ENCODE peak calls at places on chromosomes 13 and 19, in six cellular contexts. One of them, this sample, is unnamed.

GRCh38 chr13:32255744-32256120 is 59.4 kb downstream of the ZAR1L start:
- DNase-seq in astrocyte of the spinal cord: no peak
- DNase-seq in germinal center: no peak
- DNase-seq in kidney glomerular epithelial cell: no peak
- DNase-seq in activated CD8-positive, alpha-beta T cell treated with anti-CD3 and anti-CD28 coated beads, Interleukin-2, amount 10 ng/mL, durations not matched to agents 7 days and 5 days: no peak
- DNase-seq in Calu3: no peak
- DNase-seq in this sample: no peak

GRCh38 chr13:46367622-46368327 is 19.3 kb downstream of the RUBCNL start:
- DNase-seq in astrocyte of the spinal cord: peak; percentile 50
- DNase-seq in germinal center: no peak
- DNase-seq in kidney glomerular epithelial cell: no peak
- DNase-seq in activated CD8-positive, alpha-beta T cell treated with anti-CD3 and anti-CD28 coated beads, Interleukin-2, amount 10 ng/mL, durations not matched to agents 7 days and 5 days: no peak
- DNase-seq in Calu3: no peak
- DNase-seq in this sample: peak; percentile 45

GRCh38 chr13:36193151-36193855 is 21.1 kb downstream of the SOHLH2 start:
- DNase-seq in astrocyte of the spinal cord: peak; percentile 54
- DNase-seq in germinal center: no peak
- DNase-seq in kidney glomerular epithelial cell: peak; percentile 34
- DNase-seq in activated CD8-positive, alpha-beta T cell treated with anti-CD3 and anti-CD28 coated beads, Interleukin-2, amount 10 ng/mL, durations not matched to agents 7 days and 5 days: no peak
- DNase-seq in Calu3: no peak
- DNase-seq in this sample: peak; percentile 18

GRCh38 chr19:44282846-44283245 is 22.0 kb downstream of the ZNF235 start:
- DNase-seq in astrocyte of the spinal cord: no peak
- DNase-seq in germinal center: no peak
- DNase-seq in kidney glomerular epithelial cell: no peak
- DNase-seq in activated CD8-positive, alpha-beta T cell treated with anti-CD3 and anti-CD28 coated beads, Interleukin-2, amount 10 ng/mL, durations not matched to agents 7 days and 5 days: no peak
- DNase-seq in Calu3: no peak
- DNase-seq in this sample: no peak

GRCh38 chr13:26951581-26952177 is 191.1 kb upstream of the GPR12 start:
- DNase-seq in astrocyte of the spinal cord: no peak
- DNase-seq in germinal center: no peak
- DNase-seq in kidney glomerular epithelial cell: no peak
- DNase-seq in activated CD8-positive, alpha-beta T cell treated with anti-CD3 and anti-CD28 coated beads, Interleukin-2, amount 10 ng/mL, durations not matched to agents 7 days and 5 days: no peak
- DNase-seq in Calu3: no peak
- DNase-seq in this sample: no peak

GRCh38 chr13:97282705-97283104 is 60.6 kb downstream of the MBNL2 start:
- DNase-seq in astrocyte of the spinal cord: no peak
- DNase-seq in germinal center: no peak
- DNase-seq in kidney glomerular epithelial cell: no peak
- DNase-seq in activated CD8-positive, alpha-beta T cell treated with anti-CD3 and anti-CD28 coated beads, Interleukin-2, amount 10 ng/mL, durations not matched to agents 7 days and 5 days: no peak
- DNase-seq in Calu3: no peak
- DNase-seq in this sample: no peak

GRCh38 chr13:66501187-66501586 is 728.9 kb downstream of the PCDH9 start:
- DNase-seq in astrocyte of the spinal cord: peak; percentile 55
- DNase-seq in germinal center: no peak
- DNase-seq in kidney glomerular epithelial cell: peak; percentile 11
- DNase-seq in activated CD8-positive, alpha-beta T cell treated with anti-CD3 and anti-CD28 coated beads, Interleukin-2, amount 10 ng/mL, durations not matched to agents 7 days and 5 days: no peak
- DNase-seq in Calu3: no peak
- DNase-seq in this sample: no peak

GRCh38 chr19:4368128-4368820 is 24.9 kb downstream of the MPND start:
- DNase-seq in astrocyte of the spinal cord: no peak
- DNase-seq in germinal center: peak; percentile 28
- DNase-seq in kidney glomerular epithelial cell: no peak
- DNase-seq in activated CD8-positive, alpha-beta T cell treated with anti-CD3 and anti-CD28 coated beads, Interleukin-2, amount 10 ng/mL, durations not matched to agents 7 days and 5 days: no peak
- DNase-seq in Calu3: no peak
- DNase-seq in this sample: no peak

GRCh38 chr19:49492573-49493411 is 3.4 kb upstream of the RPS11 start:
- DNase-seq in astrocyte of the spinal cord: no peak
- DNase-seq in germinal center: no peak
- DNase-seq in kidney glomerular epithelial cell: no peak
- DNase-seq in activated CD8-positive, alpha-beta T cell treated with anti-CD3 and anti-CD28 coated beads, Interleukin-2, amount 10 ng/mL, durations not matched to agents 7 days and 5 days: no peak
- DNase-seq in Calu3: no peak
- DNase-seq in this sample: no peak

GRCh38 chr13:101917833-101918755 is 465.6 kb downstream of the ITGBL1 start:
- DNase-seq in astrocyte of the spinal cord: no peak
- DNase-seq in germinal center: no peak
- DNase-seq in kidney glomerular epithelial cell: no peak
- DNase-seq in activated CD8-positive, alpha-beta T cell treated with anti-CD3 and anti-CD28 coated beads, Interleukin-2, amount 10 ng/mL, durations not matched to agents 7 days and 5 days: no peak
- DNase-seq in Calu3: no peak
- DNase-seq in this sample: no peak

GRCh38 chr19:55642153-55643002 is 1.1 kb upstream of the ZNF581 start:
- DNase-seq in astrocyte of the spinal cord: no peak
- DNase-seq in germinal center: peak; percentile 38
- DNase-seq in kidney glomerular epithelial cell: no peak
- DNase-seq in activated CD8-positive, alpha-beta T cell treated with anti-CD3 and anti-CD28 coated beads, Interleukin-2, amount 10 ng/mL, durations not matched to agents 7 days and 5 days: peak; percentile 47
- DNase-seq in Calu3: peak; percentile 42
- DNase-seq in this sample: no peak

GRCh38 chr19:18445252-18445948 is 7.5 kb upstream of the ISYNA1 start:
- DNase-seq in astrocyte of the spinal cord: no peak
- DNase-seq in germinal center: no peak
- DNase-seq in kidney glomerular epithelial cell: no peak
- DNase-seq in activated CD8-positive, alpha-beta T cell treated with anti-CD3 and anti-CD28 coated beads, Interleukin-2, amount 10 ng/mL, durations not matched to agents 7 days and 5 days: no peak
- DNase-seq in Calu3: no peak
- DNase-seq in this sample: no peak

GRCh38 chr19:15180451-15181390 is 20.1 kb downstream of the NOTCH3 start:
- DNase-seq in astrocyte of the spinal cord: no peak
- DNase-seq in germinal center: no peak
- DNase-seq in kidney glomerular epithelial cell: peak; percentile 16
- DNase-seq in activated CD8-positive, alpha-beta T cell treated with anti-CD3 and anti-CD28 coated beads, Interleukin-2, amount 10 ng/mL, durations not matched to agents 7 days and 5 days: no peak
- DNase-seq in Calu3: no peak
- DNase-seq in this sample: no peak

GRCh38 chr13:48400090-48400694 is 12.7 kb downstream of the LPAR6 start:
- DNase-seq in astrocyte of the spinal cord: peak; percentile 22
- DNase-seq in germinal center: no peak
- DNase-seq in kidney glomerular epithelial cell: no peak
- DNase-seq in activated CD8-positive, alpha-beta T cell treated with anti-CD3 and anti-CD28 coated beads, Interleukin-2, amount 10 ng/mL, durations not matched to agents 7 days and 5 days: no peak
- DNase-seq in Calu3: no peak
- DNase-seq in this sample: no peak

GRCh38 chr19:15120135-15121026 is 13.2 kb downstream of the SYDE1 start:
- DNase-seq in astrocyte of the spinal cord: no peak
- DNase-seq in germinal center: no peak
- DNase-seq in kidney glomerular epithelial cell: no peak
- DNase-seq in activated CD8-positive, alpha-beta T cell treated with anti-CD3 and anti-CD28 coated beads, Interleukin-2, amount 10 ng/mL, durations not matched to agents 7 days and 5 days: no peak
- DNase-seq in Calu3: no peak
- DNase-seq in this sample: no peak

GRCh38 chr19:55638864-55639359 is 1.9 kb upstream of the ZNF580 start:
- DNase-seq in astrocyte of the spinal cord: no peak
- DNase-seq in germinal center: peak; percentile 53
- DNase-seq in kidney glomerular epithelial cell: no peak
- DNase-seq in activated CD8-positive, alpha-beta T cell treated with anti-CD3 and anti-CD28 coated beads, Interleukin-2, amount 10 ng/mL, durations not matched to agents 7 days and 5 days: peak; percentile 78
- DNase-seq in Calu3: peak; percentile 60
- DNase-seq in this sample: no peak

GRCh38 chr13:74115138-74115537 is 19.1 kb downstream of the KLF12 start:
- DNase-seq in astrocyte of the spinal cord: peak; percentile 85
- DNase-seq in germinal center: no peak
- DNase-seq in kidney glomerular epithelial cell: peak; percentile 9
- DNase-seq in activated CD8-positive, alpha-beta T cell treated with anti-CD3 and anti-CD28 coated beads, Interleukin-2, amount 10 ng/mL, durations not matched to agents 7 days and 5 days: no peak
- DNase-seq in Calu3: no peak
- DNase-seq in this sample: no peak